ENCODE peak calls at places on chromosomes 6 and 20, in four cellular contexts. I is stomach, T is brain microvascular endothelial cell, P is right lobe of liver. Y is an unnamed sample.
A peak's percentile ranks its signal among the peaks of the same experiment; 100 is the strongest.

GRCh38 chr6:33845031-33845430 is 41.2 kb upstream of the MLN start:
- DNase-seq in I (no peak), T (no peak), P (no peak), Y (no peak)

GRCh38 chr20:40953856-40954255 is 74.8 kb upstream of the TOP1 start:
- DNase-seq in I (no peak), T (no peak), P (no peak), Y (no peak)

GRCh38 chr20:47007826-47008655 is 113.4 kb downstream of the EYA2 start:
- DNase-seq in I (no peak), T (no peak), P (no peak), Y (no peak)

GRCh38 chr6:3911614-3912336 is 62.6 kb downstream of the FAM50B start:
- DNase-seq in I (peak; percentile 73), T (peak; percentile 95), P (no peak), Y (no peak)

GRCh38 chr6:54053893-54054391 is 57.3 kb upstream of the MLIP start:
- DNase-seq in I (no peak), T (peak; percentile 90), P (no peak), Y (no peak)

GRCh38 chr6:160427312-160428068 is 79.3 kb downstream of the SLC22A3 start:
- DNase-seq in I (no peak), T (no peak), P (peak; percentile 80), Y (no peak)

GRCh38 chr6:41182069-41183034 is 18.6 kb downstream of the TREML2 start:
- DNase-seq in I (peak; percentile 49), T (peak; percentile 52), P (no peak), Y (peak; percentile 39)

GRCh38 chr6:28776269-28777146 is 147.3 kb downstream of the TRIM27 start:
- DNase-seq in I (no peak), T (no peak), P (no peak), Y (no peak)

GRCh38 chr20:21360686-21361085 is 36.6 kb downstream of the NKX2-4 start:
- DNase-seq in I (no peak), T (no peak), P (no peak), Y (no peak)

GRCh38 chr20:60138263-60139127 is 180.3 kb downstream of the CDH26 start:
- DNase-seq in I (peak; percentile 55), T (peak; percentile 50), P (peak; percentile 76), Y (no peak)

GRCh38 chr6:43185391-43185790 is 3.4 kb downstream of the CUL9 start:
- DNase-seq in I (no peak), T (no peak), P (no peak), Y (no peak)

GRCh38 chr20:45052698-45053440 is 48.1 kb downstream of the KCNS1 start:
- DNase-seq in I (no peak), T (peak; percentile 65), P (no peak), Y (no peak)

GRCh38 chr6:161367472-161367871 is 93.6 kb upstream of the AGPAT4 start:
- DNase-seq in I (no peak), T (no peak), P (no peak), Y (no peak)

GRCh38 chr6:144285798-144286502 is 815 bp downstream of the UTRN start:
- DNase-seq in I (peak; percentile 74), T (peak; percentile 26), P (peak; percentile 92), Y (no peak)

GRCh38 chr20:53823121-53823764 is 229.6 kb upstream of the ZNF217 start:
- DNase-seq in I (no peak), T (no peak), P (no peak), Y (no peak)

GRCh38 chr6:88741939-88742338 is 221.5 kb downstream of the RNGTT start:
- DNase-seq in I (no peak), T (no peak), P (no peak), Y (no peak)

GRCh38 chr6:38346291-38347079 is 293.2 kb downstream of the BTBD9 start:
- DNase-seq in I (no peak), T (peak; percentile 77), P (no peak), Y (peak; percentile 37)

GRCh38 chr20:2315440-2315778 is 19.6 kb downstream of the TGM3 start:
- DNase-seq in I (no peak), T (no peak), P (no peak), Y (no peak)

GRCh38 chr20:25300496-25301170 is 52.7 kb downstream of the PYGB start:
- DNase-seq in I (no peak), T (peak; percentile 38), P (no peak), Y (no peak)

GRCh38 chr6:122736166-122736565 is 43.4 kb upstream of the FABP7 start:
- DNase-seq in I (no peak), T (no peak), P (no peak), Y (no peak)

GRCh38 chr6:148709577-148709976 is 37.3 kb upstream of the UST start:
- DNase-seq in I (no peak), T (no peak), P (no peak), Y (no peak)

GRCh38 chr20:16617056-16617455 is 43.8 kb upstream of the KIF16B start:
- DNase-seq in I (no peak), T (no peak), P (no peak), Y (no peak)

GRCh38 chr20:16611832-16612231 is 38.6 kb upstream of the KIF16B start:
- DNase-seq in I (no peak), T (no peak), P (no peak), Y (no peak)

GRCh38 chr20:16615199-16615598 is 42.0 kb upstream of the KIF16B start:
- DNase-seq in I (no peak), T (peak; percentile 69), P (no peak), Y (peak; percentile 53)

GRCh38 chr20:16612708-16613107 is 39.5 kb upstream of the KIF16B start:
- DNase-seq in I (no peak), T (no peak), P (no peak), Y (no peak)

DNA sequence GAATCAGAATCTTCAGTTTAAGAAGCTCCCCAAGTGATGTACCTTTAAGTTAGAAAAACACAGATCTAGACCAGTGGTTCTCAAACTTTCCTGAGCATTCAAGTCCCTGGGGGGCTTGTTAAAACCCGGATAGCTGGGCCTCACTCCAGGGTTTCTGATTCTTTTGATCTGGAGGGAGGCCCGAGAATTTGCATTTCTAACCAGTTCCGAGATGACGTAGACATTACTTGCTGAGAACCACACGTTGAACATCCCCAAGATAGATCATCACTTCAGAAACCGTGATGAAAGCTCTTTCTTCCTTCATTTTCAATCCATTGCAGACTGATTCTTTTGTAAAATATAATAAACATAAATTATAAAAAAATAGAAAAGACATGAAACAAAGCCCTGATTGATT is 40.7 kb upstream of the KIF16B start:
- DNase-seq in I (no peak), T (no peak), P (no peak), Y (no peak)
- H3K4me3 ChIP-seq in I (no peak overlapping the region), T (no peak overlapping the region), P (no peak overlapping the region), Y (no peak overlapping the region)

GRCh38 chr6:27542485-27542884 is 69.6 kb upstream of the ZNF184 start:
- DNase-seq in I (no peak), T (no peak), P (no peak), Y (no peak)

GRCh38 chr6:27541212-27541931 is 68.5 kb upstream of the ZNF184 start:
- DNase-seq in I (no peak), T (peak; percentile 69), P (no peak), Y (no peak)

GRCh38 chr6:27544612-27545260 is 71.8 kb upstream of the ZNF184 start:
- DNase-seq in I (no peak), T (peak; percentile 29), P (no peak), Y (no peak)

GRCh38 chr6:27541932-27542297 is 69.0 kb upstream of the ZNF184 start:
- DNase-seq in I (no peak), T (no peak), P (no peak), Y (no peak)

GRCh38 chr6:27539551-27539950 is 66.6 kb upstream of the ZNF184 start:
- DNase-seq in I (no peak), T (no peak), P (no peak), Y (no peak)
- H3K27ac ChIP-seq in I (no peak overlapping the region), T (no peak overlapping the region), P (no peak overlapping the region), Y (no peak overlapping the region)

GRCh38 chr6:13711384-13711725 is 280 bp downstream of the RANBP9 start:
- DNase-seq in I (no peak), T (peak; percentile 26), P (no peak), Y (no peak)
- H3K4me3 ChIP-seq in I (peak overlapping the region; percentile 92), T (peak overlapping the region; percentile 48), P (peak overlapping the region; percentile 59), Y (peak overlapping the region; percentile 81)

GRCh38 chr20:33686984-33687366 is 790 bp upstream of the E2F1 start:
- DNase-seq in I (no peak), T (no peak), P (no peak), Y (no peak)

GRCh38 chr20:33686008-33686983 is at the start of gene E2F1:
- DNase-seq in I (peak; percentile 98), T (peak; percentile 91), P (peak; percentile 97), Y (no peak)

GRCh38 chr20:33688938-33689424 is 2.8 kb upstream of the E2F1 start:
- DNase-seq in I (peak; percentile 66), T (no peak), P (no peak), Y (no peak)

GRCh38 chr20:33687993-33688937 is 2.1 kb upstream of the E2F1 start:
- DNase-seq in I (no peak), T (no peak), P (no peak), Y (no peak)

GRCh38 chr20:33687370-33687915 is 1.3 kb upstream of the E2F1 start:
- DNase-seq in I (no peak), T (peak; percentile 36), P (no peak), Y (no peak)
- H3K27ac ChIP-seq in I (no peak overlapping the region), T (no peak overlapping the region), P (no peak overlapping the region), Y (no peak overlapping the region)

DNA sequence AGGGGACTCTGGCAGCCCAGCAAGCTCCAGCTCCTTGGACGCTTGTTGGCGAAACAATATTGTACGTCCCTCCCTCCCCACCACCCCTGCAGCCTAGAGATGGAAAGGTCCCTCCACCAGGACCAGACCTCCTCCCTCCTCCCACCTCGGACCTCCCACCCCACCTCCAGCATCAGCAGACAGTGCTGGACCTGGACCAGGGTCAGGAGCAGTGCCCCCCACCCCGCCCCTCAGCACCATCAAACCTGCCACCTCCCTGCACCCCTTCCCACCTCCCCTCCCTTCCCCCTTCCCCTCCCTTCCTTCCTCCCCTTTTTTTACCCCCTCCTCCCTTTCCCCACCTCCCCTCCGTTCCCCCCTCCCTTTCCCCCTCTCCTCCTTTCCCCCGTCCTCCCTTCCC is 98.4 kb downstream of the TAF4 start:
- DNase-seq in I (no peak), T (no peak), P (no peak), Y (no peak)
- H3K4me3 ChIP-seq in I (no peak overlapping the region), T (no peak overlapping the region), P (no peak overlapping the region), Y (no peak overlapping the region)

GRCh38 chr6:142797159-142797558 is 147.8 kb downstream of the HIVEP2 start:
- DNase-seq in I (no peak), T (no peak), P (no peak), Y (no peak)

GRCh38 chr6:142796024-142796423 is 149.0 kb downstream of the HIVEP2 start:
- DNase-seq in I (no peak), T (no peak), P (no peak), Y (no peak)

GRCh38 chr6:142794424-142794823 is 150.6 kb downstream of the HIVEP2 start:
- DNase-seq in I (no peak), T (no peak), P (no peak), Y (no peak)

GRCh38 chr6:142800240-142800639 is 144.7 kb downstream of the HIVEP2 start:
- DNase-seq in I (no peak), T (no peak), P (no peak), Y (no peak)

DNA sequence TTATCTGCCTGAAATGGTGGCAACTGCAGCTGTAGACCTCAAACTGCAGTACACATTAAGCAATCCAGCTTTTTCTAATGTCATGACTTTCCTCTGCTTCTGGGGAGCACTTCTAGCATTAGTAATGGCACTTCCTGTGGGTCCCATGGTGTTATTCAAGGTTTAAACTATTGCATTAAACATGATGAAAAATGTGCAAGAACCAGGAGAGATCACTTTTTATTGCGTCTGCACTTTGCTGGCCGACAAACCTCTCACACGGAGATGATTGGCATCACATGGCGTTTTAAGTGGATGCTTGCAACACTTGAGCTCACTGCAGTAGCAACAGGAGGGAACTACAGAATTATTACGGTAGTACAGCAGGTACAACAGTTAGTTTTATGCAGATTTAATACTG is 148.4 kb downstream of the HIVEP2 start:
- DNase-seq in I (no peak), T (peak; percentile 43), P (no peak), Y (peak; percentile 18)
- H3K27ac ChIP-seq in I (no peak overlapping the region), T (peak overlapping the region; percentile 1), P (no peak overlapping the region), Y (no peak overlapping the region)